ENCODE peak calls at places on chromosomes 6 and 20, in six cellular contexts. D is fibroblast of pulmonary artery, Y is adrenal gland, K is lung, Z is GM06990, Q is esophagus squamous epithelium. X is an unnamed sample.

GRCh38 chr20:15708984-15709598 is 864.2 kb downstream of the KIF16B start:
- DNase-seq in D (peak), Y (peak), K (no peak), Z (peak), Q (no peak), X (no peak)

GRCh38 chr20:6765469-6766058 is 1.9 kb upstream of the BMP2 start:
- DNase-seq in D (peak), Y (no peak), K (no peak), Z (no peak), Q (no peak), X (no peak)

GRCh38 chr6:40822619-40823018 is 216.4 kb downstream of the UNC5CL start:
- DNase-seq in D (no peak), Y (no peak), K (no peak), Z (no peak), Q (no peak), X (no peak)

GRCh38 chr6:138026342-138026741 is 80.9 kb downstream of the PERP start:
- DNase-seq in D (peak), Y (no peak), K (no peak), Z (no peak), Q (no peak), X (no peak)

GRCh38 chr6:35318845-35319220 is 21.2 kb downstream of the DEF6 start:
- DNase-seq in D (no peak), Y (no peak), K (no peak), Z (no peak), Q (no peak), X (no peak)

GRCh38 chr20:22836211-22836610 is 198.9 kb upstream of the SSTR4 start:
- DNase-seq in D (peak), Y (no peak), K (no peak), Z (no peak), Q (no peak), X (no peak)

GRCh38 chr6:73079978-73080377 is 145.3 kb downstream of the KHDC1L start:
- DNase-seq in D (no peak), Y (no peak), K (no peak), Z (peak), Q (no peak), X (no peak)

GRCh38 chr20:23152902-23153301 is 66.8 kb upstream of the CD93 start:
- DNase-seq in D (no peak), Y (no peak), K (no peak), Z (no peak), Q (no peak), X (peak)

GRCh38 chr6:134675110-134676038 is 274.5 kb downstream of the ALDH8A1 start:
- DNase-seq in D (no peak), Y (no peak), K (no peak), Z (no peak), Q (no peak), X (no peak)

GRCh38 chr6:104558746-104559145 is 301.0 kb downstream of the HACE1 start:
- DNase-seq in D (peak), Y (no peak), K (no peak), Z (no peak), Q (no peak), X (no peak)

GRCh38 chr6:169248521-169248971 is 5.1 kb downstream of the THBS2 start:
- DNase-seq in D (no peak), Y (no peak), K (no peak), Z (no peak), Q (no peak), X (peak)

GRCh38 chr6:102679844-102680243 is 1286.3 kb downstream of the GRIK2 start:
- DNase-seq in D (no peak), Y (no peak), K (no peak), Z (no peak), Q (no peak), X (no peak)

GRCh38 chr6:158628542-158628941 is 16.0 kb downstream of the DYNLT1 start:
- DNase-seq in D (no peak), Y (no peak), K (no peak), Z (no peak), Q (no peak), X (peak)

GRCh38 chr6:138277835-138278234 is 59.5 kb upstream of the PBOV1 start:
- DNase-seq in D (no peak), Y (no peak), K (no peak), Z (no peak), Q (no peak), X (peak)

GRCh38 chr20:52105573-52106422 is 85.8 kb downstream of the ZFP64 start:
- DNase-seq in D (peak), Y (no peak), K (no peak), Z (no peak), Q (no peak), X (no peak)

GRCh38 chr6:131652472-131652871 is 15.4 kb downstream of the ENPP3 start:
- DNase-seq in D (no peak), Y (peak), K (no peak), Z (no peak), Q (no peak), X (no peak)

GRCh38 chr20:8018928-8019177 is 708 bp downstream of the TMX4 start:
- DNase-seq in D (peak), Y (no peak), K (no peak), Z (no peak), Q (no peak), X (no peak)
- TF ChIP-seq CTCF in D (no peak), Y (peak), K (no peak), Z (no peak), Q (no peak), X (no peak)

DNA sequence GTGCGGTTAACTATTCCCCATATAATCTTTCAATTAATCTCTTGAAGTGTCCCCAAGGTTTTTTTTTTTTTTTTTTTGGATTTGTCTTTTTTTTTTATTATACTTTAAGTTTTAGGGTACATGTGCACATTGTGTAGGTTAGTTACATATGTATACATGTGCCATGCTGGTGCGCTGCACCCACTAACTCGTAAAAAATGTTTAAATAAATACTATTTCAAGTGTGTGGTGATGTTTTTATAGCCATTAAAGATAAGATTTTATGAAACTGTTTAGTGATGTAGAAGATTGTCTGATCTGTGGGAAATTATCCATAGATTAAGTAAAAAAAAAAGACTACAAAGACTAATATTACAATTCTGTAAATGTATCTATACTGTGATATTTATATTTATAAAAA is 12.6 kb upstream of the HLA-DQA1 start:
- DNase-seq in D (no peak), Y (no peak), K (no peak), Z (no peak), Q (no peak), X (no peak)
- TF ChIP-seq CTCF in D (no peak), Y (no peak), K (no peak), Z (no peak), Q (no peak), X (no peak)

GRCh38 chr20:860891-861290 is 27.4 kb downstream of the FAM110A start:
- DNase-seq in D (no peak), Y (no peak), K (no peak), Z (no peak), Q (no peak), X (no peak)

GRCh38 chr20:858011-858410 is 24.5 kb downstream of the FAM110A start:
- DNase-seq in D (no peak), Y (no peak), K (no peak), Z (no peak), Q (no peak), X (no peak)

GRCh38 chr20:855466-856360 is 22.2 kb downstream of the FAM110A start:
- DNase-seq in D (no peak), Y (no peak), K (no peak), Z (no peak), Q (no peak), X (no peak)

GRCh38 chr20:856361-856775 is 22.9 kb downstream of the FAM110A start:
- DNase-seq in D (peak), Y (no peak), K (no peak), Z (no peak), Q (no peak), X (no peak)

DNA sequence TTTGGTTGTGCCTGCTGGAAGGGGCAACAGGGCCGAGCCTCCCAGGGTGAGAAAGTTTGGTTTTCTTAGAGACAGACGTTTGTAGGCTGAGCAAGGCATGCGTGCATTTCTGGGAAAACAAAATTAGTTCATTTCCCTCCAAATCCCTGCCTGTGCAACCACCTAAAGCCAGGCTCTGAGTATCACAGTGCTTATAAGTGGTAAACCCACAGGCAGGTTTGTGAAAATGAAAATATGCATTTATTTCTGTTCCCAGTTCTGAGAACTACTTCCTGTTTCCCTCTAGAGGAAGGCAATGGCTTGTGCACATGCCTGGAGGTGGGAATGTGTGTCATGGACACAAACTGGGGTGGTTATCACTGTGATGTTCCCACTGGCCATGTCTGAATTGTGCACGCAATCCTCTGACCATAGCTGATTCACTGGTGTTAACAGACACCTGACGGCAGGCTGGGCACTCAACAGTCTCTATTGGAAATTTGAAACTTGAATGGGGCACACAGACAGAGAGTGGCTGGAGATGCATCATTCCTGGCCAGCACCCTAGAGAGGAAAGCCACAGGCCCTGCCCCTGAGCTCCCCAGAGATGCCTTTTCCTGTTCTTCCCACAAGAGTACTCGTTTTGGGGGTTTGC is 26.3 kb downstream of the FAM110A start:
- DNase-seq in D (no peak), Y (no peak), K (no peak), Z (no peak), Q (no peak), X (no peak)
- TF ChIP-seq CTCF in D (peak), Y (no peak), K (no peak), Z (no peak), Q (no peak), X (no peak)

DNA sequence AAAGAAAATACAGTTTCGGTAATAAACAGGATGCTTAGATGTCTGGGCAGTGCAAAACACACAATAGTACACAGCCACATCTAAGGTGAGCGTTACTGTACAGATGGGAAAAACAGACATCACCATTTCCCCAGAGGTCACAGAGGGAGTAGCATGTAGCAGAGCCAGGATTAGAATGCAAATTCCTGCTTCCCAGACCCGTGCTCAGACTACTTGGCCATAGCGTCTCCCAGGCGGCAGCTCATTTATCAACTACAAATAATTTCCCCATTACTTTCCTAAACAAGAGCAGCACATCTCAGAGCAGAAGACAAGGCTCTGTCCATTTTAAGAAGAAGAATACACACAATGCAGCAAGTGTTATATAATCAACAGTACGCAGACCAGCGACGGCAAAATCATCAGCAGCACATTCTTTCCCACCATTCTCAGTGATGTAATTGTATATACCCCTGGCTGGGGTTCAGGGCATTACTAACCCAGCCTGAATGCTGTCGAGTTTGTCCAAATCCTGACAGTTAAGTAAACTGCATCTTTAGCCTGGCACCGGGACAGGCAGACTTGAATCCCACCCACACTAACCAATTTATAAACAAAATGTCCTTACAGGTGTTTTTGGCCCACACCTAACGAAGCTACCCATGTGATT is 61.9 kb downstream of the CNKSR3 start:
- DNase-seq in D (peak), Y (no peak), K (no peak), Z (no peak), Q (no peak), X (no peak)
- TF ChIP-seq CTCF in D (peak), Y (peak), K (no peak), Z (no peak), Q (no peak), X (no peak)

GRCh38 chr6:43120938-43121913 is 45.1 kb downstream of the PTK7 start:
- DNase-seq in D (peak), Y (peak), K (peak), Z (no peak), Q (no peak), X (peak)
- TF ChIP-seq CTCF in D (peak), Y (no peak), K (no peak), Z (no peak), Q (no peak), X (no peak)

DNA sequence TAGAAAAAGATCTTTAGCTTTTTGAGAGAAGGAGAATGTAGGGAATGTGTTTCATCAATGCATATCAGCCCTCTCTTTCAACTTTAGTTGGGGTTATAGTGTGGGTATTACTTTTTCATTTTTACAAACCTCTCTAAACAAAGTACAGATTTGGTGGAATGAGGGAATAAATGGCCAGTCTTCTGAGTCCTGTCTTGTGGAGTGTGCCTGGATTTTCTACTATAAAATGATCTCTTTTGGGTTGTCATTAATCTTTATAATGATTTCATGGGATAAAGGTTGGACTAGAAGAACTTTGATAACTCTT is 209.3 kb downstream of the RNF144B start:
- DNase-seq in D (no peak), Y (no peak), K (no peak), Z (no peak), Q (no peak), X (no peak)
- TF ChIP-seq CTCF in D (no peak), Y (no peak), K (no peak), Z (no peak), Q (no peak), X (no peak)

DNA sequence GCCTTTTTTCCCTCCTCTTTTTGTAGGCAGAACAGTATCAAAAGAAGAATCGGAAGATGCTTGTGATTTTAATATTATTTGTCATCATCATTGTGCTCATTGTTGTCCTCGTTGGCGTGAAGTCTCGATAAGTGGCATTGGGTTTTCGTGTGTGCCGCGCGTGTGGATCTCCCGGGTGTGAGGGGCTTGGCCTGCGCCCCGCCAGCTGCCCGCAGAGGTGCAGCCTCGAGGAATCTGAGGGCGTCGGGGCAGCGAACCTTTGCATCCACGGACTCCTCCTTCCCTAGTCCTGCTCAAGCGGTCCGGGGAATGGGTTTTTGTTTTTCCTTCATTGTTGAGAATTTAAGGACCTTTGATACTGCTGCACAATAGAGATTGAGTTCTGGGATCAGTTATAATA is 16.4 kb upstream of the NPEPL1 start:
- DNase-seq in D (no peak), Y (no peak), K (no peak), Z (no peak), Q (no peak), X (peak)
- TF ChIP-seq CTCF in D (no peak), Y (no peak), K (no peak), Z (no peak), Q (no peak), X (no peak)

GRCh38 chr6:87472525-87473418 is at the start of gene SLC35A1:
- DNase-seq in D (peak), Y (peak), K (peak), Z (peak), Q (peak), X (peak)
- TF ChIP-seq CTCF in D (peak), Y (peak), K (no peak), Z (peak), Q (no peak), X (peak)

GRCh38 chr20:46088409-46089075 is 1.2 kb downstream of the NCOA5 start:
- DNase-seq in D (peak), Y (no peak), K (no peak), Z (no peak), Q (no peak), X (no peak)
- TF ChIP-seq CTCF in D (no peak), Y (peak), K (no peak), Z (no peak), Q (no peak), X (no peak)

X was measured in osteocyte.